ENCODE peak calls at places on chromosome 17, in nine cellular contexts. One of them, this sample, is unnamed.

GRCh38 chr17:73101031-73101430 is 8.5 kb upstream of the SLC39A11 start:
- DNase-seq in NCI-H1048: no peak
- DNase-seq in left colon: no peak
- DNase-seq in tibial artery: no peak
- DNase-seq in neural progenitor cell: no peak
- DNase-seq in PC-9: no peak
- DNase-seq in PC-3: no peak
- DNase-seq in mesenteric fat pad: peak
- DNase-seq in EL: no peak
- DNase-seq in this sample: no peak

GRCh38 chr17:71032746-71033273 is 863.5 kb downstream of the KCNJ2 start:
- DNase-seq in NCI-H1048: no peak
- DNase-seq in left colon: no peak
- DNase-seq in tibial artery: no peak
- DNase-seq in neural progenitor cell: peak
- DNase-seq in PC-9: no peak
- DNase-seq in PC-3: no peak
- DNase-seq in mesenteric fat pad: no peak
- DNase-seq in EL: no peak
- DNase-seq in this sample: no peak

GRCh38 chr17:82615084-82616020 is 32.9 kb downstream of the WDR45B start:
- DNase-seq in NCI-H1048: no peak
- DNase-seq in left colon: no peak
- DNase-seq in tibial artery: no peak
- DNase-seq in neural progenitor cell: peak
- DNase-seq in PC-9: no peak
- DNase-seq in PC-3: no peak
- DNase-seq in mesenteric fat pad: no peak
- DNase-seq in EL: no peak
- DNase-seq in this sample: no peak

GRCh38 chr17:57506253-57506911 is 238.7 kb downstream of the CCDC182 start:
- DNase-seq in NCI-H1048: no peak
- DNase-seq in left colon: no peak
- DNase-seq in tibial artery: no peak
- DNase-seq in neural progenitor cell: no peak
- DNase-seq in PC-9: no peak
- DNase-seq in PC-3: no peak
- DNase-seq in mesenteric fat pad: no peak
- DNase-seq in EL: no peak
- DNase-seq in this sample: no peak

GRCh38 chr17:76957600-76958464 is 89.6 kb downstream of the MGAT5B start:
- DNase-seq in NCI-H1048: no peak
- DNase-seq in left colon: no peak
- DNase-seq in tibial artery: no peak
- DNase-seq in neural progenitor cell: peak
- DNase-seq in PC-9: no peak
- DNase-seq in PC-3: no peak
- DNase-seq in mesenteric fat pad: no peak
- DNase-seq in EL: no peak
- DNase-seq in this sample: no peak

GRCh38 chr17:82399030-82399429 is 19.1 kb upstream of the HEXD start:
- DNase-seq in NCI-H1048: no peak
- DNase-seq in left colon: no peak
- DNase-seq in tibial artery: peak
- DNase-seq in neural progenitor cell: no peak
- DNase-seq in PC-9: no peak
- DNase-seq in PC-3: no peak
- DNase-seq in mesenteric fat pad: no peak
- DNase-seq in EL: peak
- DNase-seq in this sample: no peak

GRCh38 chr17:32673964-32674363 is 187.2 kb downstream of the CDK5R1 start:
- DNase-seq in NCI-H1048: no peak
- DNase-seq in left colon: no peak
- DNase-seq in tibial artery: no peak
- DNase-seq in neural progenitor cell: no peak
- DNase-seq in PC-9: no peak
- DNase-seq in PC-3: no peak
- DNase-seq in mesenteric fat pad: no peak
- DNase-seq in EL: peak
- DNase-seq in this sample: no peak

GRCh38 chr17:44794699-44795413 is 35.2 kb downstream of the GJC1 start:
- DNase-seq in NCI-H1048: no peak
- DNase-seq in left colon: no peak
- DNase-seq in tibial artery: no peak
- DNase-seq in neural progenitor cell: no peak
- DNase-seq in PC-9: peak
- DNase-seq in PC-3: peak
- DNase-seq in mesenteric fat pad: peak
- DNase-seq in EL: peak
- DNase-seq in this sample: no peak

GRCh38 chr17:65750166-65750565 is 188.7 kb upstream of the AXIN2 start:
- DNase-seq in NCI-H1048: no peak
- DNase-seq in left colon: no peak
- DNase-seq in tibial artery: no peak
- DNase-seq in neural progenitor cell: no peak
- DNase-seq in PC-9: peak
- DNase-seq in PC-3: peak
- DNase-seq in mesenteric fat pad: no peak
- DNase-seq in EL: no peak
- DNase-seq in this sample: no peak

GRCh38 chr17:27559506-27559931 is 71.5 kb upstream of the LGALS9 start:
- DNase-seq in NCI-H1048: no peak
- DNase-seq in left colon: peak
- DNase-seq in tibial artery: peak
- DNase-seq in neural progenitor cell: no peak
- DNase-seq in PC-9: no peak
- DNase-seq in PC-3: no peak
- DNase-seq in mesenteric fat pad: no peak
- DNase-seq in EL: peak
- DNase-seq in this sample: no peak

GRCh38 chr17:80891096-80892018 is 100.3 kb upstream of the CHMP6 start:
- DNase-seq in NCI-H1048: no peak
- DNase-seq in left colon: peak
- DNase-seq in tibial artery: peak
- DNase-seq in neural progenitor cell: no peak
- DNase-seq in PC-9: peak
- DNase-seq in PC-3: peak
- DNase-seq in mesenteric fat pad: no peak
- DNase-seq in EL: peak
- DNase-seq in this sample: peak

GRCh38 chr17:71412803-71413202 is 708.0 kb upstream of the SOX9 start:
- DNase-seq in NCI-H1048: no peak
- DNase-seq in left colon: no peak
- DNase-seq in tibial artery: no peak
- DNase-seq in neural progenitor cell: no peak
- DNase-seq in PC-9: peak
- DNase-seq in PC-3: peak
- DNase-seq in mesenteric fat pad: no peak
- DNase-seq in EL: peak
- DNase-seq in this sample: no peak

GRCh38 chr17:30035369-30035768 is 81.2 kb upstream of the NSRP1 start:
- DNase-seq in NCI-H1048: no peak
- DNase-seq in left colon: no peak
- DNase-seq in tibial artery: no peak
- DNase-seq in neural progenitor cell: no peak
- DNase-seq in PC-9: no peak
- DNase-seq in PC-3: no peak
- DNase-seq in mesenteric fat pad: no peak
- DNase-seq in EL: no peak
- DNase-seq in this sample: no peak

GRCh38 chr17:11545696-11546095 is 52.6 kb upstream of the DNAH9 start:
- DNase-seq in NCI-H1048: no peak
- DNase-seq in left colon: no peak
- DNase-seq in tibial artery: no peak
- DNase-seq in neural progenitor cell: no peak
- DNase-seq in PC-9: no peak
- DNase-seq in PC-3: no peak
- DNase-seq in mesenteric fat pad: no peak
- DNase-seq in EL: no peak
- DNase-seq in this sample: no peak

GRCh38 chr17:43010667-43011308 is 4.2 kb downstream of the IFI35 start:
- DNase-seq in NCI-H1048: no peak
- DNase-seq in left colon: peak
- DNase-seq in tibial artery: no peak
- DNase-seq in neural progenitor cell: no peak
- DNase-seq in PC-9: peak
- DNase-seq in PC-3: peak
- DNase-seq in mesenteric fat pad: no peak
- DNase-seq in EL: no peak
- DNase-seq in this sample: peak

GRCh38 chr17:21280081-21280518 is 4.4 kb upstream of the MAP2K3 start:
- DNase-seq in NCI-H1048: peak
- DNase-seq in left colon: peak
- DNase-seq in tibial artery: peak
- DNase-seq in neural progenitor cell: peak
- DNase-seq in PC-9: peak
- DNase-seq in PC-3: peak
- DNase-seq in mesenteric fat pad: peak
- DNase-seq in EL: peak
- DNase-seq in this sample: peak